ENCODE peak calls at places on chromosomes 12 and 14, in ten cellular contexts. One of them, this sample, is unnamed.
A peak's percentile ranks its signal among the peaks of the same experiment; 100 is the strongest.

GRCh38 chr14:92645841-92646478 is 102.5 kb downstream of the LGMN start:
- DNase-seq in myocyte: no peak
- DNase-seq in left ventricle myocardium inferior: no peak
- DNase-seq in GM20000: no peak
- DNase-seq in occipital lobe: no peak
- DNase-seq in LoVo: no peak
- DNase-seq in islet precursor cell: no peak
- DNase-seq in GM12864: no peak
- DNase-seq in stimulated activated CD8-positive, alpha-beta memory T cell treated with anti-CD3 and anti-CD28 coated beads, Interleukin-15, amount 100 ng/mL, for 24 hours: no peak
- DNase-seq in thoracic aorta: no peak
- DNase-seq in this sample: no peak

GRCh38 chr12:95877622-95878021 is 18.9 kb downstream of the SNRPF start:
- DNase-seq in GM12864: no peak
- DNase-seq in myocyte: no peak
- DNase-seq in islet precursor cell: no peak
- DNase-seq in occipital lobe: no peak
- DNase-seq in GM20000: no peak
- DNase-seq in stimulated activated CD8-positive, alpha-beta memory T cell treated with anti-CD3 and anti-CD28 coated beads, Interleukin-15, amount 100 ng/mL, for 24 hours: no peak
- DNase-seq in LoVo: no peak
- DNase-seq in left ventricle myocardium inferior: no peak
- DNase-seq in thoracic aorta: no peak
- DNase-seq in this sample: no peak

GRCh38 chr12:65825573-65826512 is 1.6 kb downstream of the HMGA2 start:
- DNase-seq in stimulated activated CD8-positive, alpha-beta memory T cell treated with anti-CD3 and anti-CD28 coated beads, Interleukin-15, amount 100 ng/mL, for 24 hours: no peak
- DNase-seq in GM20000: peak; percentile 60
- DNase-seq in myocyte: peak; percentile 70
- DNase-seq in occipital lobe: no peak
- DNase-seq in thoracic aorta: no peak
- DNase-seq in LoVo: peak; percentile 32
- DNase-seq in islet precursor cell: peak; percentile 77
- DNase-seq in GM12864: no peak
- DNase-seq in left ventricle myocardium inferior: no peak
- DNase-seq in this sample: no peak

GRCh38 chr12:69274861-69275260 is 35.5 kb downstream of the CPSF6 start:
- DNase-seq in stimulated activated CD8-positive, alpha-beta memory T cell treated with anti-CD3 and anti-CD28 coated beads, Interleukin-15, amount 100 ng/mL, for 24 hours: no peak
- DNase-seq in thoracic aorta: no peak
- DNase-seq in occipital lobe: no peak
- DNase-seq in GM12864: no peak
- DNase-seq in LoVo: peak; percentile 31
- DNase-seq in myocyte: no peak
- DNase-seq in islet precursor cell: no peak
- DNase-seq in GM20000: no peak
- DNase-seq in left ventricle myocardium inferior: no peak
- DNase-seq in this sample: no peak

GRCh38 chr12:91677556-91677955 is 468.1 kb downstream of the BTG1 start:
- DNase-seq in occipital lobe: no peak
- DNase-seq in islet precursor cell: no peak
- DNase-seq in myocyte: no peak
- DNase-seq in left ventricle myocardium inferior: no peak
- DNase-seq in thoracic aorta: no peak
- DNase-seq in stimulated activated CD8-positive, alpha-beta memory T cell treated with anti-CD3 and anti-CD28 coated beads, Interleukin-15, amount 100 ng/mL, for 24 hours: no peak
- DNase-seq in GM12864: no peak
- DNase-seq in GM20000: no peak
- DNase-seq in LoVo: no peak
- DNase-seq in this sample: no peak

GRCh38 chr14:68182492-68182891 is 362.9 kb downstream of the RAD51B start:
- DNase-seq in GM20000: peak; percentile 50
- DNase-seq in occipital lobe: no peak
- DNase-seq in myocyte: no peak
- DNase-seq in thoracic aorta: no peak
- DNase-seq in GM12864: peak; percentile 61
- DNase-seq in LoVo: no peak
- DNase-seq in islet precursor cell: no peak
- DNase-seq in stimulated activated CD8-positive, alpha-beta memory T cell treated with anti-CD3 and anti-CD28 coated beads, Interleukin-15, amount 100 ng/mL, for 24 hours: no peak
- DNase-seq in left ventricle myocardium inferior: no peak
- DNase-seq in this sample: no peak

GRCh38 chr14:57323703-57324102 is 54.9 kb downstream of the AP5M1 start:
- DNase-seq in myocyte: no peak
- DNase-seq in left ventricle myocardium inferior: no peak
- DNase-seq in LoVo: no peak
- DNase-seq in GM20000: no peak
- DNase-seq in islet precursor cell: no peak
- DNase-seq in stimulated activated CD8-positive, alpha-beta memory T cell treated with anti-CD3 and anti-CD28 coated beads, Interleukin-15, amount 100 ng/mL, for 24 hours: no peak
- DNase-seq in GM12864: no peak
- DNase-seq in occipital lobe: no peak
- DNase-seq in thoracic aorta: no peak
- DNase-seq in this sample: no peak

GRCh38 chr12:12945591-12945990 is 6.4 kb downstream of the GPRC5D start:
- DNase-seq in LoVo: no peak
- DNase-seq in occipital lobe: no peak
- DNase-seq in left ventricle myocardium inferior: no peak
- DNase-seq in islet precursor cell: no peak
- DNase-seq in GM20000: no peak
- DNase-seq in myocyte: no peak
- DNase-seq in stimulated activated CD8-positive, alpha-beta memory T cell treated with anti-CD3 and anti-CD28 coated beads, Interleukin-15, amount 100 ng/mL, for 24 hours: no peak
- DNase-seq in thoracic aorta: no peak
- DNase-seq in GM12864: no peak
- DNase-seq in this sample: no peak

GRCh38 chr14:65144170-65144569 is 41.9 kb upstream of the MAX start:
- DNase-seq in LoVo: no peak
- DNase-seq in GM20000: no peak
- DNase-seq in thoracic aorta: no peak
- DNase-seq in islet precursor cell: no peak
- DNase-seq in occipital lobe: no peak
- DNase-seq in GM12864: no peak
- DNase-seq in stimulated activated CD8-positive, alpha-beta memory T cell treated with anti-CD3 and anti-CD28 coated beads, Interleukin-15, amount 100 ng/mL, for 24 hours: no peak
- DNase-seq in left ventricle myocardium inferior: no peak
- DNase-seq in myocyte: no peak
- DNase-seq in this sample: no peak

GRCh38 chr12:40058721-40059190 is 47.1 kb downstream of the SLC2A13 start:
- DNase-seq in myocyte: peak; percentile 11
- DNase-seq in GM20000: no peak
- DNase-seq in islet precursor cell: no peak
- DNase-seq in LoVo: peak; percentile 25
- DNase-seq in left ventricle myocardium inferior: no peak
- DNase-seq in thoracic aorta: no peak
- DNase-seq in GM12864: no peak
- DNase-seq in stimulated activated CD8-positive, alpha-beta memory T cell treated with anti-CD3 and anti-CD28 coated beads, Interleukin-15, amount 100 ng/mL, for 24 hours: no peak
- DNase-seq in occipital lobe: peak; percentile 3
- DNase-seq in this sample: no peak

GRCh38 chr14:80787876-80788275 is 153.7 kb downstream of the CEP128 start:
- DNase-seq in GM20000: no peak
- DNase-seq in stimulated activated CD8-positive, alpha-beta memory T cell treated with anti-CD3 and anti-CD28 coated beads, Interleukin-15, amount 100 ng/mL, for 24 hours: no peak
- DNase-seq in GM12864: no peak
- DNase-seq in myocyte: no peak
- DNase-seq in islet precursor cell: peak; percentile 65
- DNase-seq in left ventricle myocardium inferior: no peak
- DNase-seq in thoracic aorta: no peak
- DNase-seq in LoVo: no peak
- DNase-seq in occipital lobe: no peak
- DNase-seq in this sample: no peak

GRCh38 chr14:54138024-54138353 is 181.4 kb upstream of the BMP4 start:
- DNase-seq in thoracic aorta: no peak
- DNase-seq in stimulated activated CD8-positive, alpha-beta memory T cell treated with anti-CD3 and anti-CD28 coated beads, Interleukin-15, amount 100 ng/mL, for 24 hours: no peak
- DNase-seq in GM20000: no peak
- DNase-seq in occipital lobe: no peak
- DNase-seq in LoVo: peak; percentile 64
- DNase-seq in GM12864: no peak
- DNase-seq in left ventricle myocardium inferior: no peak
- DNase-seq in myocyte: no peak
- DNase-seq in islet precursor cell: no peak
- DNase-seq in this sample: no peak

GRCh38 chr14:26191666-26192065 is 406.2 kb downstream of the NOVA1 start:
- DNase-seq in stimulated activated CD8-positive, alpha-beta memory T cell treated with anti-CD3 and anti-CD28 coated beads, Interleukin-15, amount 100 ng/mL, for 24 hours: no peak
- DNase-seq in thoracic aorta: no peak
- DNase-seq in occipital lobe: no peak
- DNase-seq in islet precursor cell: no peak
- DNase-seq in GM12864: no peak
- DNase-seq in left ventricle myocardium inferior: no peak
- DNase-seq in myocyte: no peak
- DNase-seq in LoVo: no peak
- DNase-seq in GM20000: no peak
- DNase-seq in this sample: no peak

GRCh38 chr12:71159260-71159659 is 1.5 kb upstream of the TSPAN8 start:
- DNase-seq in GM20000: no peak
- DNase-seq in islet precursor cell: no peak
- DNase-seq in GM12864: no peak
- DNase-seq in thoracic aorta: no peak
- DNase-seq in stimulated activated CD8-positive, alpha-beta memory T cell treated with anti-CD3 and anti-CD28 coated beads, Interleukin-15, amount 100 ng/mL, for 24 hours: no peak
- DNase-seq in myocyte: no peak
- DNase-seq in left ventricle myocardium inferior: no peak
- DNase-seq in occipital lobe: no peak
- DNase-seq in LoVo: peak; percentile 51
- DNase-seq in this sample: no peak

GRCh38 chr12:129610601-129611120 is 293.2 kb downstream of the TMEM132D start:
- DNase-seq in left ventricle myocardium inferior: no peak
- DNase-seq in occipital lobe: no peak
- DNase-seq in GM20000: no peak
- DNase-seq in thoracic aorta: no peak
- DNase-seq in islet precursor cell: peak; percentile 32
- DNase-seq in stimulated activated CD8-positive, alpha-beta memory T cell treated with anti-CD3 and anti-CD28 coated beads, Interleukin-15, amount 100 ng/mL, for 24 hours: no peak
- DNase-seq in LoVo: no peak
- DNase-seq in myocyte: no peak
- DNase-seq in GM12864: no peak
- DNase-seq in this sample: no peak

GRCh38 chr14:68668028-68668427 is 124.8 kb downstream of the ZFP36L1 start:
- DNase-seq in left ventricle myocardium inferior: no peak
- DNase-seq in myocyte: no peak
- DNase-seq in GM20000: no peak
- DNase-seq in islet precursor cell: no peak
- DNase-seq in thoracic aorta: no peak
- DNase-seq in LoVo: no peak
- DNase-seq in stimulated activated CD8-positive, alpha-beta memory T cell treated with anti-CD3 and anti-CD28 coated beads, Interleukin-15, amount 100 ng/mL, for 24 hours: no peak
- DNase-seq in GM12864: no peak
- DNase-seq in occipital lobe: no peak
- DNase-seq in this sample: no peak

GRCh38 chr12:55706840-55707671 is 648 bp downstream of the ITGA7 start:
- DNase-seq in occipital lobe: no peak
- DNase-seq in thoracic aorta: no peak
- DNase-seq in myocyte: peak; percentile 69
- DNase-seq in stimulated activated CD8-positive, alpha-beta memory T cell treated with anti-CD3 and anti-CD28 coated beads, Interleukin-15, amount 100 ng/mL, for 24 hours: no peak
- DNase-seq in islet precursor cell: peak; percentile 84
- DNase-seq in LoVo: no peak
- DNase-seq in GM20000: no peak
- DNase-seq in GM12864: no peak
- DNase-seq in left ventricle myocardium inferior: no peak
- DNase-seq in this sample: no peak

GRCh38 chr12:68374315-68374982 is 42.3 kb upstream of the MDM1 start:
- DNase-seq in myocyte: no peak
- DNase-seq in LoVo: no peak
- DNase-seq in thoracic aorta: no peak
- DNase-seq in left ventricle myocardium inferior: no peak
- DNase-seq in stimulated activated CD8-positive, alpha-beta memory T cell treated with anti-CD3 and anti-CD28 coated beads, Interleukin-15, amount 100 ng/mL, for 24 hours: no peak
- DNase-seq in islet precursor cell: no peak
- DNase-seq in occipital lobe: no peak
- DNase-seq in GM12864: peak; percentile 93
- DNase-seq in GM20000: peak; percentile 53
- DNase-seq in this sample: peak; percentile 22

GRCh38 chr12:86170051-86170450 is 86.1 kb downstream of the MGAT4C start:
- DNase-seq in occipital lobe: no peak
- DNase-seq in myocyte: peak; percentile 11
- DNase-seq in islet precursor cell: no peak
- DNase-seq in GM20000: no peak
- DNase-seq in thoracic aorta: no peak
- DNase-seq in left ventricle myocardium inferior: no peak
- DNase-seq in LoVo: no peak
- DNase-seq in stimulated activated CD8-positive, alpha-beta memory T cell treated with anti-CD3 and anti-CD28 coated beads, Interleukin-15, amount 100 ng/mL, for 24 hours: no peak
- DNase-seq in GM12864: no peak
- DNase-seq in this sample: no peak

GRCh38 chr12:19962192-19962591 is 406.1 kb upstream of the PDE3A start:
- DNase-seq in LoVo: no peak
- DNase-seq in stimulated activated CD8-positive, alpha-beta memory T cell treated with anti-CD3 and anti-CD28 coated beads, Interleukin-15, amount 100 ng/mL, for 24 hours: no peak
- DNase-seq in thoracic aorta: no peak
- DNase-seq in islet precursor cell: peak; percentile 72
- DNase-seq in left ventricle myocardium inferior: no peak
- DNase-seq in occipital lobe: no peak
- DNase-seq in myocyte: no peak
- DNase-seq in GM12864: no peak
- DNase-seq in GM20000: no peak
- DNase-seq in this sample: no peak

GRCh38 chr14:95262511-95262891 is 57.2 kb downstream of the CLMN start:
- DNase-seq in stimulated activated CD8-positive, alpha-beta memory T cell treated with anti-CD3 and anti-CD28 coated beads, Interleukin-15, amount 100 ng/mL, for 24 hours: no peak
- DNase-seq in occipital lobe: no peak
- DNase-seq in islet precursor cell: no peak
- DNase-seq in myocyte: no peak
- DNase-seq in LoVo: no peak
- DNase-seq in left ventricle myocardium inferior: no peak
- DNase-seq in GM20000: no peak
- DNase-seq in GM12864: no peak
- DNase-seq in thoracic aorta: no peak
- DNase-seq in this sample: no peak

GRCh38 chr14:26917086-26917485 is 319.3 kb upstream of the NOVA1 start:
- DNase-seq in GM20000: no peak
- DNase-seq in stimulated activated CD8-positive, alpha-beta memory T cell treated with anti-CD3 and anti-CD28 coated beads, Interleukin-15, amount 100 ng/mL, for 24 hours: no peak
- DNase-seq in LoVo: peak; percentile 6
- DNase-seq in myocyte: peak; percentile 47
- DNase-seq in left ventricle myocardium inferior: no peak
- DNase-seq in thoracic aorta: no peak
- DNase-seq in occipital lobe: no peak
- DNase-seq in islet precursor cell: no peak
- DNase-seq in GM12864: no peak
- DNase-seq in this sample: no peak

GRCh38 chr12:54384591-54385041 is at the start of gene ZNF385A:
- DNase-seq in islet precursor cell: no peak
- DNase-seq in occipital lobe: no peak
- DNase-seq in GM20000: no peak
- DNase-seq in GM12864: no peak
- DNase-seq in stimulated activated CD8-positive, alpha-beta memory T cell treated with anti-CD3 and anti-CD28 coated beads, Interleukin-15, amount 100 ng/mL, for 24 hours: no peak
- DNase-seq in left ventricle myocardium inferior: peak; percentile 33
- DNase-seq in LoVo: no peak
- DNase-seq in myocyte: no peak
- DNase-seq in thoracic aorta: no peak
- DNase-seq in this sample: no peak

GRCh38 chr14:94640721-94641631 is 28.8 kb downstream of the SERPINA3 start:
- DNase-seq in occipital lobe: no peak
- DNase-seq in myocyte: no peak
- DNase-seq in stimulated activated CD8-positive, alpha-beta memory T cell treated with anti-CD3 and anti-CD28 coated beads, Interleukin-15, amount 100 ng/mL, for 24 hours: no peak
- DNase-seq in thoracic aorta: no peak
- DNase-seq in LoVo: peak; percentile 17
- DNase-seq in left ventricle myocardium inferior: no peak
- DNase-seq in islet precursor cell: peak; percentile 65
- DNase-seq in GM12864: no peak
- DNase-seq in GM20000: no peak
- DNase-seq in this sample: no peak

GRCh38 chr12:5718680-5719079 is 226.4 kb downstream of the ANO2 start:
- DNase-seq in GM20000: no peak
- DNase-seq in myocyte: no peak
- DNase-seq in GM12864: no peak
- DNase-seq in left ventricle myocardium inferior: peak; percentile 64
- DNase-seq in occipital lobe: no peak
- DNase-seq in thoracic aorta: no peak
- DNase-seq in LoVo: no peak
- DNase-seq in stimulated activated CD8-positive, alpha-beta memory T cell treated with anti-CD3 and anti-CD28 coated beads, Interleukin-15, amount 100 ng/mL, for 24 hours: no peak
- DNase-seq in islet precursor cell: peak; percentile 25
- DNase-seq in this sample: no peak

GRCh38 chr14:42617005-42617404 is 1010.3 kb downstream of the LRFN5 start:
- DNase-seq in GM20000: no peak
- DNase-seq in occipital lobe: no peak
- DNase-seq in left ventricle myocardium inferior: no peak
- DNase-seq in GM12864: no peak
- DNase-seq in islet precursor cell: no peak
- DNase-seq in myocyte: no peak
- DNase-seq in stimulated activated CD8-positive, alpha-beta memory T cell treated with anti-CD3 and anti-CD28 coated beads, Interleukin-15, amount 100 ng/mL, for 24 hours: no peak
- DNase-seq in LoVo: no peak
- DNase-seq in thoracic aorta: no peak
- DNase-seq in this sample: no peak

GRCh38 chr12:72368719-72369505 is 96.7 kb downstream of the TRHDE start:
- DNase-seq in myocyte: no peak
- DNase-seq in occipital lobe: no peak
- DNase-seq in left ventricle myocardium inferior: no peak
- DNase-seq in GM20000: no peak
- DNase-seq in thoracic aorta: no peak
- DNase-seq in islet precursor cell: no peak
- DNase-seq in LoVo: no peak
- DNase-seq in stimulated activated CD8-positive, alpha-beta memory T cell treated with anti-CD3 and anti-CD28 coated beads, Interleukin-15, amount 100 ng/mL, for 24 hours: no peak
- DNase-seq in GM12864: no peak
- DNase-seq in this sample: no peak

GRCh38 chr12:121499929-121500793 is 80.7 kb downstream of the KDM2B start:
- DNase-seq in GM12864: no peak
- DNase-seq in islet precursor cell: peak; percentile 80
- DNase-seq in occipital lobe: peak; percentile 51
- DNase-seq in GM20000: peak; percentile 81
- DNase-seq in left ventricle myocardium inferior: peak; percentile 83
- DNase-seq in stimulated activated CD8-positive, alpha-beta memory T cell treated with anti-CD3 and anti-CD28 coated beads, Interleukin-15, amount 100 ng/mL, for 24 hours: peak; percentile 67
- DNase-seq in LoVo: peak; percentile 83
- DNase-seq in myocyte: peak; percentile 81
- DNase-seq in thoracic aorta: peak; percentile 11
- DNase-seq in this sample: peak; percentile 64